ENCODE peak calls at places on chromosomes 3 and 15, in ten cellular contexts. Z is fibroblast of lung, Q is fibroblast of mammary gland, D is lower lobe of right lung, O is adrenal gland, W is A549, U is fibroblast of the aortic adventitia, H is upper lobe of right lung, F is heart left ventricle, K is left lung. X is an unnamed sample.

GRCh38 chr15:41866263-41866703 is 27.6 kb downstream of the SPTBN5 start:
- DNase-seq in Z (no peak), Q (no peak), D (no peak), O (no peak), W (no peak), U (no peak), H (no peak), F (no peak), K (no peak), X (no peak)

GRCh38 chr15:43749690-43750345 is 3.6 kb downstream of the PDIA3 start:
- DNase-seq in Z (no peak), Q (peak; percentile 29), D (peak; percentile 51), O (no peak), W (no peak), U (peak; percentile 27), H (no peak), F (no peak), K (no peak), X (no peak)

GRCh38 chr3:50521572-50521971 is 18.1 kb upstream of the CACNA2D2 start:
- DNase-seq in Z (no peak), Q (no peak), D (no peak), O (no peak), W (no peak), U (no peak), H (no peak), F (no peak), K (no peak), X (no peak)

GRCh38 chr15:69415381-69415780 is 1.2 kb downstream of the KIF23 start:
- DNase-seq in Z (peak; percentile 64), Q (no peak), D (no peak), O (no peak), W (no peak), U (peak; percentile 34), H (no peak), F (no peak), K (no peak), X (no peak)

GRCh38 chr3:128714887-128715496 is 11.0 kb upstream of the RAB7A start:
- DNase-seq in Z (no peak), Q (no peak), D (no peak), O (no peak), W (no peak), U (no peak), H (peak; percentile 36), F (peak; percentile 18), K (peak; percentile 43), X (no peak)

GRCh38 chr3:141412936-141413354 is 44.6 kb downstream of the ZBTB38 start:
- DNase-seq in Z (peak; percentile 87), Q (peak; percentile 85), D (peak; percentile 89), O (peak; percentile 95), W (peak; percentile 89), U (peak; percentile 97), H (peak; percentile 93), F (peak; percentile 89), K (peak; percentile 88), X (no peak)

GRCh38 chr3:121295966-121296365 is 249.8 kb downstream of the POLQ start:
- DNase-seq in Z (peak; percentile 8), Q (no peak), D (no peak), O (no peak), W (no peak), U (no peak), H (no peak), F (no peak), K (no peak), X (no peak)

GRCh38 chr3:18099611-18100010 is 325.5 kb downstream of the SATB1 start:
- DNase-seq in Z (peak; percentile 50), Q (peak; percentile 33), D (no peak), O (no peak), W (no peak), U (no peak), H (no peak), F (no peak), K (no peak), X (no peak)

GRCh38 chr3:71962561-71963240 is 177.8 kb upstream of the PROK2 start:
- DNase-seq in Z (peak; percentile 45), Q (peak; percentile 89), D (no peak), O (no peak), W (no peak), U (peak; percentile 55), H (no peak), F (no peak), K (no peak), X (no peak)

DNA sequence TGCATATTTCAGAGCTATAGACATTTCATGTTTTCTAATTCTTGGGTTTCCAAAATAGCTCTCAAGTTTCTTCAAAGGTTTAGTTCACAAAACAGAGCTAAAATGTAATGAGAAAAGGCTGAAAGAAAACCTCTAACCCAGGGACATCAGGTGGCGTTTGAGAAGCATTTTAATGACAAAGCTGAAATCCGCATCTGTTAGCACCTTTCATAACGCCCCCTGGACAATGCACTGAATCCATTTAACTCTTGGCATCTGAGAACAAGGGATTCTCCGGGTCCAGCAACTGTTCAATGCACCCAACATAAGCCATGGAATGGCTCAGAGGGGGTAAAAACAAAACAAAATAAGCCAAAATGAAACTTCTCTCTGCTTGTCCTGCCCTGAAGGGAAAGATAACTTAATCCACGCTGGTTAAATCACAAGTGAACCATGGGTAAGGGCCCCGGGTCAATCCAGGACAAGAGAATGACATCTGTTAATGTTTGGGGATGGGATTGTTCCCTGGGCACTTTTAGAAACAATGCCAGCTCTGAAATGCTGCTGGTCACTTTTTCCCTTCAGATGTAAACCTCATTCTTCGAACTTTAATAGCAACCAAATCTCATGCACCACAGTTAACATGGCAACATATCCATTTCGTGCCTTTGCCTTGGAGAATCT is 466.2 kb upstream of the ADAMTS9 start:
- DNase-seq in Z (no peak), Q (no peak), D (no peak), O (no peak), W (no peak), U (no peak), H (no peak), F (no peak), K (no peak), X (no peak)
- H3K4me3 ChIP-seq in Z (no peak overlapping the region), Q (no peak overlapping the region), D (no peak overlapping the region), O (no peak overlapping the region), W (no peak overlapping the region), U (no peak overlapping the region), H (no peak overlapping the region), F (no peak overlapping the region), K (no peak overlapping the region), X (no peak overlapping the region)

GRCh38 chr3:184284696-184285095 is 8.9 kb downstream of the ECE2 start:
- DNase-seq in Z (peak; percentile 69), Q (peak; percentile 74), D (no peak), O (peak; percentile 71), W (peak; percentile 71), U (peak; percentile 80), H (no peak), F (peak; percentile 54), K (peak; percentile 54), X (peak; percentile 26)
- TF ChIP-seq CTCF in Z (peak; percentile 50), Q (peak; percentile 47), D (no peak), O (peak; percentile 51), W (peak; percentile 26), U (peak; percentile 52), H (peak; percentile 16), F (peak; percentile 22), K (peak; percentile 14), X (peak; percentile 34)

GRCh38 chr3:43999920-44000319 is 241.8 kb upstream of the TOPAZ1 start:
- DNase-seq in Z (no peak), Q (no peak), D (no peak), O (no peak), W (no peak), U (no peak), H (no peak), F (no peak), K (no peak), X (no peak)

GRCh38 chr3:44001072-44001471 is 240.6 kb upstream of the TOPAZ1 start:
- DNase-seq in Z (no peak), Q (no peak), D (no peak), O (no peak), W (no peak), U (peak; percentile 50), H (no peak), F (no peak), K (no peak), X (no peak)

GRCh38 chr3:43998841-43999805 is 242.6 kb upstream of the TOPAZ1 start:
- DNase-seq in Z (peak; percentile 40), Q (peak; percentile 74), D (peak; percentile 55), O (no peak), W (peak; percentile 86), U (peak; percentile 54), H (peak; percentile 68), F (no peak), K (no peak), X (no peak)

GRCh38 chr3:43998374-43998840 is 243.3 kb upstream of the TOPAZ1 start:
- DNase-seq in Z (no peak), Q (peak; percentile 25), D (peak; percentile 45), O (no peak), W (no peak), U (no peak), H (no peak), F (no peak), K (no peak), X (no peak)

GRCh38 chr3:44000586-44000985 is 241.1 kb upstream of the TOPAZ1 start:
- DNase-seq in Z (peak; percentile 42), Q (peak; percentile 82), D (no peak), O (no peak), W (peak; percentile 53), U (peak; percentile 81), H (no peak), F (no peak), K (no peak), X (no peak)
- H3K4me3 ChIP-seq in Z (peak overlapping the region; percentile 75), Q (peak overlapping the region; percentile 92), D (no peak overlapping the region), O (no peak overlapping the region), W (peak overlapping the region; percentile 83), U (peak overlapping the region; percentile 64), H (no peak overlapping the region), F (no peak overlapping the region), K (no peak overlapping the region), X (peak overlapping the region; percentile 89)

DNA sequence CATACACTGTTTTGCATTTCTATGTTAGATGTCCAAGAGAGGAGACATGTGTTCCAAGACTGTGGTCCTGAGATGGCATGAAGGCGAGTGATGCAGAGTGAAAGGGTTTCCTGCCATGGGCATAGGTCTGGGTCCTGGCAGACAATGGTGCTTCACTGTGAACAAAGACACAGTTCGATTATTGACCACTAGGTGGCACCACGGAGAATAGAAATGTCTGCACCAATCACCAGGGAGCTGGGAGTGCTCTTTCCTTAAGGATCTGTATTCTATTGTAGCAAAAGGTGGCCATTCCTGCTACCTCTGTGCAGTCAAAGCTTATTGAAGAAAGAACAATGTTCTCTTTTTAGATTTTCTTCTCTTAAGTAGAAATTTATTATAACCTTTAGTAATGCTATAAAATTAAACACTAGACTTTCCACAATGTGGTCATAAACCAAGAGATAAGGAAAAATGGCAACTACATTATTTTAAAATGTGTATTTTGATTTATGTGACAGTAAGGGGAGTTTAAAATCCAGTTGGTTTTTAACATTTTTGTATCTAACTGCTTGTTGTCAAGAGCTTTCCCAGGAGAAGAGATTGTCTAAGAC is 88.7 kb downstream of the GABRG3 start:
- DNase-seq in Z (peak; percentile 30), Q (peak; percentile 26), D (no peak), O (peak; percentile 75), W (peak; percentile 75), U (peak; percentile 15), H (no peak), F (no peak), K (no peak), X (no peak)
- TF ChIP-seq CTCF in Z (peak; percentile 40), Q (peak; percentile 41), D (peak; percentile 65), O (peak; percentile 69), W (peak; percentile 55), U (peak; percentile 50), H (peak; percentile 66), F (peak; percentile 52), K (peak; percentile 54), X (peak; percentile 41)